ENCODE peak calls at places on chromosomes 12 and 14, in seven cellular contexts. J is HepG2, X is HCT116, O is SK-N-SH, R is GM12878, C is K562, V is H1. Q is an unnamed sample.

GRCh38 chr14:66224492-66225178 is 261.5 kb upstream of the CCDC196 start:
- DNase-seq in J (no peak), X (no peak), O (no peak), R (no peak), C (no peak), V (no peak), Q (no peak)

GRCh38 chr12:63170321-63170720 is 19.3 kb upstream of the AVPR1A start:
- DNase-seq in J (no peak), X (no peak), O (no peak), R (no peak), C (no peak), V (no peak), Q (no peak)

GRCh38 chr14:77590845-77591506 is 25.5 kb downstream of the SPTLC2 start:
- DNase-seq in J (no peak), X (no peak), O (no peak), R (no peak), C (no peak), V (no peak), Q (peak)

GRCh38 chr12:74499192-74499591 is 38.4 kb upstream of the ATXN7L3B start:
- DNase-seq in J (no peak), X (no peak), O (no peak), R (no peak), C (no peak), V (no peak), Q (no peak)

GRCh38 chr12:1691123-1692007 is 495 bp downstream of the ADIPOR2 start:
- DNase-seq in J (peak), X (no peak), O (no peak), R (no peak), C (no peak), V (peak), Q (peak)

GRCh38 chr12:105485321-105485910 is 154.9 kb downstream of the C12orf75 start:
- DNase-seq in J (no peak), X (no peak), O (no peak), R (no peak), C (no peak), V (no peak), Q (no peak)

GRCh38 chr12:52090291-52090690 is 10.8 kb downstream of the SMIM41 start:
- DNase-seq in J (no peak), X (no peak), O (peak), R (no peak), C (peak), V (no peak), Q (no peak)

GRCh38 chr12:64452559-64453329 is 824 bp downstream of the TBK1 start:
- DNase-seq in J (peak), X (peak), O (peak), R (no peak), C (no peak), V (no peak), Q (peak)

GRCh38 chr12:120801146-120801545 is 75.5 kb downstream of the ACADS start:
- DNase-seq in J (no peak), X (no peak), O (no peak), R (no peak), C (no peak), V (no peak), Q (peak)

GRCh38 chr14:32202468-32202865 is 602 bp downstream of the RNU6-8 start:
- DNase-seq in J (peak), X (no peak), O (peak), R (no peak), C (no peak), V (no peak), Q (peak)

GRCh38 chr14:84254205-84254788 is 1275.6 kb upstream of the FLRT2 start:
- DNase-seq in J (no peak), X (no peak), O (no peak), R (no peak), C (no peak), V (no peak), Q (peak)

DNA sequence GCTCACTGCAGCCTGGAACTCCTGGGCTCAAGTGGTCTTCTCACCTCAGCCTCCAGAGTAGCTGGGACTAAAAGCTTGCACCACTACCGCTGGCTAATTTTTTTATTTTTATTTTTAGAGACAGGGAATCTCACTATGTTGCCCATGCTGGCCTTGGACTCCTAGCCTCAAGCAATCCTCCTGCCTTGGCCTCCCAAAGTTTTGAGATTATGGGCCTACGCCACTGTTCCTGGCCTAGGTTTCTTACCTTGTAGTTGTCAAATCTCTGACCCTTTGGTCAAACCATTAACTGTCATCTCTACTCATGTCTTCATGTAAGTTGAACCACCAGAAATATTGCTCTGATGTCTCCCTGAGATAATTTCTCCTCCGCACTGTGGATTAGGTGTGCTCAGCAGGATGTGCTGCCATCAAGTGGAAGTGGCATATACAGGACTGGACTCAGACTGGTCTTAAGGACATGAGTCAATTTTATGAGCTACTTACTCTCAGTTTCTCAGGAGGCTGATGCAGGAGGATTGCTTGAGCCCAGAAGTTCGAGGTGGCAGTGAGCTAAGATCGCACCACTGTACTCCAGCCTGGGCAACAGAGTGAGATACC is 28.5 kb downstream of the ACTR6 start:
- DNase-seq in J (peak), X (peak), O (no peak), R (peak), C (no peak), V (no peak), Q (peak)
- TF ChIP-seq JUND in J (no peak), X (no peak), O (no peak), R (no peak), C (no peak), V (no peak), Q (no peak)

GRCh38 chr12:20268771-20269170 is 99.6 kb upstream of the PDE3A start:
- DNase-seq in J (no peak), X (no peak), O (no peak), R (no peak), C (no peak), V (no peak), Q (no peak)

GRCh38 chr12:20264608-20265114 is 103.7 kb upstream of the PDE3A start:
- DNase-seq in J (no peak), X (no peak), O (no peak), R (no peak), C (no peak), V (peak), Q (no peak)

GRCh38 chr12:20269352-20270067 is 98.8 kb upstream of the PDE3A start:
- DNase-seq in J (no peak), X (no peak), O (peak), R (no peak), C (no peak), V (no peak), Q (no peak)

GRCh38 chr12:20270557-20270956 is 97.8 kb upstream of the PDE3A start:
- DNase-seq in J (no peak), X (no peak), O (no peak), R (no peak), C (no peak), V (no peak), Q (no peak)

DNA sequence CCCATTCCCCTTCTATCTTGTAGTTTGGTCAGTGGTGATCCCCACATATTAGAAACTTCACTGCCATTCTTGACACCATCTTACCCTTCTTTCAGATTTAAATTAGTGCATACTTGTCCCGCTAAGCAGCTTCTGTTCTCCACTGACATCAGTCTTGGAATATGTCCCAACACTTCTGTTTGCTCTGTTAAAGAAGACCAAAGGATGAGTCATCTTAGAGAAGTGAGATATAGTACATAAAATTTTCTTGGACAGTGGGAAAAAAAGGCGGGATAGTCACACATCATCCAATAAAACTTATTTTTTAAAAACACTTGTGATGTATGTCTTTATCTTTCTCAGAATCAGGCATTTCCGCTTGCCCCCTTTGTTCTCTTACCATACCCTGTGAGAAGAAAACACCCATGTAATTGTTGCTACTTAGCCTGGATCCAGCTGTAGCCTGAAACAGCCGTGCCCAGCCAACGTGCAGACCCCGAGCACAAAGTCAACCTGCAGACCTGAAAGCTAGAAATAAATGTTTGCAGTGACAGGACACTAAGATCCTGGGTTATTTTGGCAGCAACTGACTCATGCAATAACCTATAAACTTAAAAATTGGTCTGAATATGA is 100.1 kb upstream of the PDE3A start:
- DNase-seq in J (no peak), X (no peak), O (no peak), R (no peak), C (no peak), V (no peak), Q (no peak)
- TF ChIP-seq JUND in J (no peak), X (no peak), O (no peak), R (no peak), C (no peak), V (no peak), Q (no peak)

GRCh38 chr12:85573635-85574214 is 262.5 kb downstream of the RASSF9 start:
- DNase-seq in J (no peak), X (no peak), O (no peak), R (no peak), C (no peak), V (no peak), Q (no peak)

GRCh38 chr12:85574291-85574690 is 261.9 kb downstream of the RASSF9 start:
- DNase-seq in J (no peak), X (no peak), O (no peak), R (no peak), C (no peak), V (no peak), Q (no peak)

GRCh38 chr12:85572956-85573355 is 263.3 kb downstream of the RASSF9 start:
- DNase-seq in J (no peak), X (no peak), O (no peak), R (no peak), C (no peak), V (no peak), Q (no peak)

GRCh38 chr12:85580562-85581168 is 255.5 kb downstream of the RASSF9 start:
- DNase-seq in J (no peak), X (no peak), O (no peak), R (no peak), C (no peak), V (no peak), Q (no peak)

GRCh38 chr12:85575115-85576096 is 260.8 kb downstream of the RASSF9 start:
- DNase-seq in J (peak), X (peak), O (peak), R (peak), C (peak), V (peak), Q (peak)
- TF ChIP-seq JUND in J (no peak), X (no peak), O (no peak), R (no peak), C (no peak), V (no peak), Q (no peak)

DNA sequence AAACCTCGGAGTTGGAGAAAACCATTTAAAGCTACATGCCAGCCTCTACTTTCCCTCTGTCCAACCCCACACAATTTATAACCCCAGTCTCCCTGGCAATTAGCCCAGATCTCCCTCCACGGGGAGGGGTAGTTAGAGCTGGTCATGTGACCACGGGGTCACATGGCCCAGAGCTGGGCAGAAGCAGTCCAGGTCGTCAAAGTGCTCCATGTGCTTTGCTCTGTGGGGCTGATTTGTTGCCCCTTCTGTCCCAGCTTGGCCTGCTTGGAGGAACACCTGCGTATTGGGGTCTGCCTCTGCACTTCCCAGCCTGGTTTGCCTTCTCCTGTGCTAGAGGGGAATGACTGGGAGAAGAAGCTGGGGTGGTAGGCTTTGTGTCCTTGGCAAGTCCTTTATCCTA is 219.1 kb downstream of the RBM19 start:
- DNase-seq in J (no peak), X (no peak), O (no peak), R (no peak), C (peak), V (no peak), Q (no peak)
- TF ChIP-seq JUND in J (no peak), X (no peak), O (no peak), R (no peak), C (no peak), V (no peak), Q (no peak)

DNA sequence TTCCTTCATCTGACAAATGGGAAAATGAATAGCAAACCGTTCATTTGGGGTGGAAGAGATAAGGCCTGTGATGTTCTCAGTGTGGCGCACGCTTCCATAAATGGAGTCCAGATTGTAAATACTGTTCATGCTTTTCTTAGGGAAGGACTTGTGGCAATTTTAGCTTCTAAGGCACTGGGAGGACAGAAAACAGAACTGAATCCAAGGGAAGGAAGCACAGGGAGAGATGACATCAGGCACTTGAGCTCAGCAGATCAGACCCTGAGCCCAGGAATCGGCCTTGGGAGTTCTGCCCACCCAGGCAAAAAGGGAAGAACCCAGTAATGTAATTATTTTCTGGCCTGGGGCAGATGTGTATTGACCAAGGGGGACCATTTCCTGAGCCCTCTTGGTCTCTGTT is 7.2 kb upstream of the SH2B3 start:
- DNase-seq in J (no peak), X (no peak), O (no peak), R (no peak), C (no peak), V (no peak), Q (no peak)
- TF ChIP-seq JUND in J (no peak), X (no peak), O (no peak), R (no peak), C (no peak), V (no peak), Q (no peak)

DNA sequence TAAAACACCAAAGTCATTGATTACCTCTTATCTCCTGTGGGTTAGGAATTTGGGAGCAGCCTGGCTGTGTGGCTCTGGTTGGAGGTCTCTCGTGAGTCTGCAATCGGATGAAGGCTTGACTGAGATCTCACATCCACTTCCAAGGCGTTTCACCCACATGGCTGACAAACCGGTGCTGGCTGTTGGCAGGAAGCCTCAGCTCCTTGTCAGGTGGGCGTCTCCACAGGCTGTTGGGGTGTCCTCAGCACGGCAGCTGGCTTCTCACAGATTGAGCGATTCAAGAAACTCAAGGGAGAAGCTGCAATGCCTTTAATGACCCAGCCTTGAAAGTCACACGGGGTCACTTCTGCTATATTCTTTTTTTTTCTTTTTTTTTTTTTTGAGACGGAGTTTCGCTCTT is 28.6 kb upstream of the CORO1C start:
- DNase-seq in J (no peak), X (no peak), O (no peak), R (no peak), C (no peak), V (no peak), Q (no peak)
- TF ChIP-seq JUND in J (no peak), X (no peak), O (no peak), R (no peak), C (no peak), V (no peak), Q (no peak)

GRCh38 chr14:105528859-105529505 is 2.6 kb downstream of the TMEM121 start:
- DNase-seq in J (no peak), X (no peak), O (no peak), R (no peak), C (no peak), V (no peak), Q (no peak)
- TF ChIP-seq JUND in J (no peak), X (no peak), O (no peak), R (no peak), C (no peak), V (no peak), Q (no peak)

DNA sequence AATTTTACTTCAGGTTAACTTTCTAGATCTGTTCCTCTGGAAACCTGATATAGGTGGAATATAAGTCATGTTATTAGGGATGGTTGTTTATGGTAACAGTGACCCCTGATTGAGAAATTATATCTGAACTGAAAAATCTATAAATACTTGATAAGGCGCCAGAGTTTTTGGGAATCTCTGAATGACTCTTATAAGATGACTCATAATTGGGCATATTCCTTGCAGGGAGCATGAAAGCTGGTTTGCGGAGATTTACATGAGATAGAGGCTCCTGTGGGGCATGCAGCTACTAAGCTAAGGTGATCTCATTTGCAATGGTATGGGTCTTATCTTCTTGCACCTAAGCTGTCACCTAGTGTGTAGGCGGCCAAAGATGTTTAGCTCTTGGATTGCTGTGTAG is 12.2 kb downstream of the SPX start:
- DNase-seq in J (no peak), X (no peak), O (no peak), R (no peak), C (no peak), V (no peak), Q (no peak)
- TF ChIP-seq JUND in J (no peak), X (no peak), O (no peak), R (no peak), C (no peak), V (no peak), Q (no peak)

DNA sequence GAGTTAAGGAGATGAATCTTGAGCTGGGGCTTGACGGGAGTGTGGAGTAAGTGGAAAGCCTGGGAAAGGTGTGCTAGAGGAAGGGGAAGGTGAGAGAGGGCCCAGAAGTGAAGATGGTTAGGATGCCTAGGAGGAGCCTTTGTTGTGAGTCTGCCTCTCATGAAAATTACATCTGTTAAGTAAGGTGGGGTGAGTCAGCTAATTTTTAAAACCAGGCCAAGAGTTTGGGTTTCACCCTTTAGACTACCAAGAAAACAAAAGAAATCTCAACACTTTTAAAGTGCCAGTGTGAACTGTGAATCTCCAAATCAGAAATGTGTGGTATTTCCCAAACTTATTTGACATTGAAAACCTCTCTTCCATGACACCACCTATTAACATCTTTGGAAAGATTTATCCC is 185.2 kb downstream of the CRADD start:
- DNase-seq in J (no peak), X (no peak), O (no peak), R (no peak), C (no peak), V (no peak), Q (no peak)
- TF ChIP-seq JUND in J (no peak), X (no peak), O (no peak), R (no peak), C (no peak), V (no peak), Q (no peak)

Q was measured in T47D.